ENCODE peak calls at places on chromosomes 2 and 18, in seven cellular contexts. P is fibroblast of villous mesenchyme, K is H7, Y is brain microvascular endothelial cell, S is HL-60, C is hepatocyte, Z is psoas muscle. T is an unnamed sample.

GRCh38 chr18:10298346-10298745 is 156.1 kb upstream of the APCDD1 start:
- DNase-seq in Y (no peak), P (no peak), K (no peak), Z (no peak), C (no peak), S (no peak), T (no peak)

GRCh38 chr2:64500549-64500948 is 23.6 kb upstream of the AFTPH start:
- DNase-seq in Y (no peak), Z (no peak), S (no peak), C (no peak), K (no peak), P (no peak), T (no peak)

GRCh38 chr2:237150831-237151230 is 65.1 kb downstream of the COPS8 start:
- DNase-seq in C (no peak), Z (no peak), S (no peak), Y (no peak), K (no peak), P (no peak), T (no peak)

GRCh38 chr2:226911932-226912331 is 76.1 kb downstream of the RHBDD1 start:
- DNase-seq in P (peak), K (no peak), C (no peak), Y (peak), S (no peak), Z (no peak), T (no peak)

GRCh38 chr18:63109789-63110188 is 209.8 kb downstream of the BCL2 start:
- DNase-seq in P (no peak), C (no peak), Z (no peak), Y (no peak), S (no peak), K (no peak), T (no peak)

GRCh38 chr2:224927671-224928173 is 114.5 kb downstream of the DOCK10 start:
- DNase-seq in C (no peak), Z (no peak), P (no peak), Y (peak), K (no peak), S (peak), T (peak)

GRCh38 chr2:26486789-26487188 is 8.9 kb upstream of the OTOF start:
- DNase-seq in Z (no peak), C (no peak), K (no peak), P (no peak), S (no peak), Y (no peak), T (no peak)

GRCh38 chr2:201261911-201262310 is 1.6 kb downstream of the CASP8 start:
- DNase-seq in P (no peak), C (no peak), S (no peak), Z (no peak), K (no peak), Y (no peak), T (peak)

GRCh38 chr2:240989451-240990265 is 8.8 kb upstream of the SNED1 start:
- DNase-seq in Z (peak), C (peak), K (peak), S (no peak), P (peak), Y (no peak), T (no peak)

GRCh38 chr2:226649871-226650660 is 149.6 kb downstream of the IRS1 start:
- DNase-seq in K (peak), Y (peak), S (peak), P (peak), C (peak), Z (peak), T (peak)

GRCh38 chr18:23779696-23780303 is 90.5 kb downstream of the LAMA3 start:
- DNase-seq in S (no peak), C (peak), Z (no peak), K (no peak), Y (peak), P (peak), T (no peak)

GRCh38 chr2:237732790-237733349 is 65.7 kb upstream of the RBM44 start:
- DNase-seq in Y (no peak), P (no peak), Z (peak), C (no peak), S (no peak), K (peak), T (no peak)

GRCh38 chr18:58998421-58999203 is 133.9 kb downstream of the ZNF532 start:
- DNase-seq in K (no peak), C (no peak), P (peak), Y (peak), Z (peak), S (no peak), T (no peak)

GRCh38 chr2:239774933-239775622 is 250.1 kb downstream of the NDUFA10 start:
- DNase-seq in S (no peak), Z (no peak), C (no peak), P (no peak), Y (no peak), K (no peak), T (no peak)
- H3K4me3 ChIP-seq in S (no peak), Z (no peak), C (no peak), P (no peak), Y (no peak), K (no peak), T (no peak)

DNA sequence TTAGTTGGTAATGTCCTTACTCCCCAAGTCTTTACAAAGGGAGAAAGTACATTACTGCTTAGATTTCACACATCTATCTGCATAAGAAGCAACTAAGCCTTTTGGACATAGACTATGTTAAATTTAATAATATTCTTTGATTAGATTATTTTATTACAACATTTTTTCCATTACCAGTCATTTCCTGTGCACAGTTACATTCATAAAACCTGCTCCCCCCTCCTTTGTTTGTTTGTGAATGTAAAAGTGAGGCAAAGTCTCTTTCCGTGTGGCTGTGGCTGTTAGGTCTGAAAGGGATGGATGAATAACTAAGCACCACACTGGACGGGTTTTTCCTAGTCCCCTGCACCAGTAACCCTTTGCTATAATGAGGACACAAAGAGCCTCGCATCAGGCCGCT is 9.6 kb downstream of the PTGR3 start:
- DNase-seq in Y (no peak), S (no peak), C (no peak), P (peak), Z (no peak), K (no peak), T (no peak)
- H3K4me3 ChIP-seq in Y (no peak), S (no peak), C (no peak), P (no peak), Z (no peak), K (no peak), T (no peak)

GRCh38 chr2:144324446-144325045 is 195.4 kb downstream of the ZEB2 start:
- DNase-seq in S (no peak), C (no peak), Y (no peak), P (no peak), K (no peak), Z (no peak), T (peak)
- H3K4me3 ChIP-seq in S (no peak), C (no peak), Y (no peak), P (no peak), K (no peak), Z (no peak), T (peak)

DNA sequence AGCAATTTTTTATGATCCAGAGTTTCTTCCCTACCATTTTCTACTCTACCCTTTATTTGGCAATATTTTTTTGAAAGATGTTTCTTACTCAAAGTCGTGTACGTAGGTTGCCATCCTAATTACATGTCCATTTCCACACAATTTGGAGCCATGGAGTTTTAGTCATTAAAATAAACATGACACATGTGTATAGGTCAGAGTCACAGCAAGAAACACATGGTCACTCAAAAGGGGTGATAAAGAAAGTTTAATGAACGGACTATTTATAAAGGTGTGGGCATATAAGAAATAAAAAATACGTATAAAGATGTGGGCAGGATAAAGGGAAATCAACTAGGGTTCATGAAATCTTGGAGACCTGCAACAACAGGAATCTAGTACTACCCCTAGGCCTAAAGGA is 138.9 kb downstream of the SLC4A10 start:
- DNase-seq in P (no peak), S (no peak), Z (no peak), Y (no peak), C (no peak), K (no peak), T (no peak)
- H3K4me3 ChIP-seq in P (no peak), S (no peak), Z (no peak), Y (no peak), C (no peak), K (no peak), T (no peak)

GRCh38 chr2:171712051-171712450 is 24.8 kb downstream of the DYNC1I2 start:
- DNase-seq in S (no peak), P (peak), C (no peak), K (no peak), Y (peak), Z (no peak), T (no peak)
- H3K4me3 ChIP-seq in S (no peak), P (no peak), C (no peak), K (no peak), Y (no peak), Z (no peak), T (no peak)

GRCh38 chr2:9478526-9478925 is 4.2 kb downstream of the IAH1 start:
- DNase-seq in Y (no peak), K (no peak), S (no peak), Z (no peak), C (no peak), P (no peak), T (no peak)

GRCh38 chr2:9481257-9481922 is 7.0 kb downstream of the IAH1 start:
- DNase-seq in K (no peak), Z (no peak), Y (peak), C (no peak), P (peak), S (no peak), T (no peak)

GRCh38 chr2:9477914-9478313 is 3.6 kb downstream of the IAH1 start:
- DNase-seq in Z (no peak), K (no peak), C (no peak), S (no peak), P (no peak), Y (no peak), T (no peak)

GRCh38 chr2:9483107-9483506 is 8.8 kb downstream of the IAH1 start:
- DNase-seq in P (no peak), K (no peak), S (no peak), Y (no peak), Z (no peak), C (no peak), T (no peak)

GRCh38 chr2:9480157-9480556 is 5.8 kb downstream of the IAH1 start:
- DNase-seq in S (no peak), Y (no peak), K (no peak), Z (no peak), C (no peak), P (no peak), T (no peak)
- H3K4me3 ChIP-seq in S (no peak), Y (no peak), K (no peak), Z (no peak), C (no peak), P (no peak), T (no peak)

GRCh38 chr2:236086971-236087465 is 81.2 kb downstream of the GBX2 start:
- DNase-seq in C (no peak), P (no peak), Z (no peak), K (peak), S (no peak), Y (no peak), T (no peak)

GRCh38 chr2:236085211-236085610 is 83.0 kb downstream of the GBX2 start:
- DNase-seq in C (no peak), K (no peak), Z (no peak), S (no peak), P (no peak), Y (no peak), T (no peak)

GRCh38 chr2:236088368-236089057 is 79.7 kb downstream of the GBX2 start:
- DNase-seq in S (no peak), Y (no peak), C (no peak), P (no peak), K (no peak), Z (no peak), T (no peak)

GRCh38 chr2:236085647-236086046 is 82.5 kb downstream of the GBX2 start:
- DNase-seq in Y (no peak), P (no peak), C (no peak), K (no peak), S (no peak), Z (no peak), T (no peak)

GRCh38 chr2:236086403-236086970 is 81.7 kb downstream of the GBX2 start:
- DNase-seq in C (no peak), Z (no peak), Y (no peak), S (no peak), P (no peak), K (peak), T (no peak)
- H3K4me3 ChIP-seq in C (no peak), Z (no peak), Y (no peak), S (no peak), P (no peak), K (no peak), T (no peak)